ENCODE peak calls at places on chromosomes 3 and 15, in eight cellular contexts. F is Peyer's patch, J is breast epithelium, N is body of pancreas, Q is prostate gland, R is uterus, K is NB4, M is stomach. V is an unnamed sample.

GRCh38 chr15:80890341-80890972 is 99.2 kb downstream of the MESD start:
- DNase-seq in F (no peak), J (no peak), N (no peak), Q (no peak), R (no peak), K (peak), M (no peak), V (no peak)

GRCh38 chr3:141395005-141395589 is 26.8 kb downstream of the ZBTB38 start:
- DNase-seq in F (no peak), J (no peak), N (no peak), Q (no peak), R (no peak), K (no peak), M (no peak), V (no peak)

GRCh38 chr3:149589332-149589731 is 68.5 kb downstream of the WWTR1 start:
- DNase-seq in F (no peak), J (no peak), N (no peak), Q (no peak), R (no peak), K (peak), M (no peak), V (no peak)

GRCh38 chr15:68492855-68493254 is 60.9 kb upstream of the ITGA11 start:
- DNase-seq in F (no peak), J (no peak), N (no peak), Q (no peak), R (peak), K (no peak), M (no peak), V (no peak)

GRCh38 chr3:125319765-125320164 is 55.4 kb downstream of the ZNF148 start:
- DNase-seq in F (no peak), J (no peak), N (no peak), Q (no peak), R (no peak), K (no peak), M (no peak), V (no peak)

GRCh38 chr15:25709437-25710159 is 153.5 kb downstream of the ATP10A start:
- DNase-seq in F (peak), J (no peak), N (no peak), Q (no peak), R (no peak), K (no peak), M (no peak), V (no peak)

GRCh38 chr3:17431477-17432045 is 310.9 kb downstream of the TBC1D5 start:
- DNase-seq in F (no peak), J (no peak), N (no peak), Q (no peak), R (no peak), K (no peak), M (no peak), V (no peak)

GRCh38 chr3:107430214-107431047 is 53.2 kb downstream of the CCDC54 start:
- DNase-seq in F (no peak), J (no peak), N (no peak), Q (no peak), R (peak), K (peak), M (no peak), V (no peak)

GRCh38 chr15:58179206-58179605 is 41.0 kb downstream of the AQP9 start:
- DNase-seq in F (no peak), J (no peak), N (no peak), Q (no peak), R (no peak), K (no peak), M (no peak), V (no peak)

GRCh38 chr3:47874913-47875312 is 72.0 kb downstream of the DHX30 start:
- DNase-seq in F (no peak), J (no peak), N (no peak), Q (peak), R (no peak), K (no peak), M (no peak), V (peak)

GRCh38 chr3:164370970-164371369 is 707.3 kb downstream of the SI start:
- DNase-seq in F (no peak), J (no peak), N (no peak), Q (no peak), R (no peak), K (no peak), M (no peak), V (no peak)

GRCh38 chr3:136330900-136331299 is 80.8 kb downstream of the PCCB start:
- DNase-seq in F (no peak), J (no peak), N (no peak), Q (no peak), R (no peak), K (no peak), M (no peak), V (no peak)

GRCh38 chr3:149547954-149548728 is 73.6 kb downstream of the TM4SF4 start:
- DNase-seq in F (no peak), J (peak), N (peak), Q (peak), R (peak), K (no peak), M (peak), V (no peak)

GRCh38 chr3:132418916-132419315 is 1.6 kb downstream of the DNAJC13 start:
- DNase-seq in F (no peak), J (no peak), N (no peak), Q (no peak), R (no peak), K (peak), M (no peak), V (no peak)

GRCh38 chr3:130539005-130539404 is 22.0 kb downstream of the COL6A6 start:
- DNase-seq in F (peak), J (no peak), N (peak), Q (no peak), R (no peak), K (peak), M (peak), V (no peak)

GRCh38 chr3:183244219-183244618 is 8.8 kb upstream of the B3GNT5 start:
- DNase-seq in F (peak), J (no peak), N (peak), Q (no peak), R (no peak), K (peak), M (no peak), V (peak)

GRCh38 chr15:70701891-70702568 is 61.3 kb downstream of the UACA start:
- DNase-seq in F (no peak), J (no peak), N (no peak), Q (no peak), R (no peak), K (no peak), M (no peak), V (no peak)

GRCh38 chr3:33006081-33006480 is 54.6 kb downstream of the CCR4 start:
- DNase-seq in F (no peak), J (no peak), N (no peak), Q (no peak), R (no peak), K (no peak), M (no peak), V (no peak)

GRCh38 chr15:48811325-48811938 is 563 bp upstream of the CEP152 start:
- DNase-seq in F (no peak), J (no peak), N (no peak), Q (no peak), R (no peak), K (no peak), M (no peak), V (no peak)

GRCh38 chr15:100107151-100107550 is 234.6 kb downstream of the ADAMTS17 start:
- DNase-seq in F (peak), J (no peak), N (no peak), Q (no peak), R (no peak), K (no peak), M (no peak), V (no peak)

GRCh38 chr3:28624079-28624478 is 275.5 kb upstream of the AZI2 start:
- DNase-seq in F (no peak), J (no peak), N (peak), Q (peak), R (no peak), K (no peak), M (peak), V (no peak)

GRCh38 chr15:81473946-81474345 is 99.9 kb upstream of the TMC3 start:
- DNase-seq in F (no peak), J (no peak), N (no peak), Q (no peak), R (no peak), K (no peak), M (no peak), V (no peak)

GRCh38 chr15:95095250-95095649 is 863.9 kb downstream of the MCTP2 start:
- DNase-seq in F (no peak), J (no peak), N (no peak), Q (no peak), R (no peak), K (no peak), M (no peak), V (no peak)

GRCh38 chr15:68484696-68485400 is 52.9 kb upstream of the ITGA11 start:
- DNase-seq in F (no peak), J (no peak), N (no peak), Q (no peak), R (peak), K (no peak), M (no peak), V (no peak)

GRCh38 chr15:78837131-78837530 is 25.9 kb upstream of the ADAMTS7 start:
- DNase-seq in F (no peak), J (no peak), N (no peak), Q (no peak), R (no peak), K (no peak), M (no peak), V (no peak)

GRCh38 chr3:58151637-58152036 is 59.1 kb downstream of the DNASE1L3 start:
- DNase-seq in F (no peak), J (no peak), N (peak), Q (no peak), R (no peak), K (no peak), M (no peak), V (no peak)

GRCh38 chr15:68526784-68527183 is 52.0 kb upstream of the CORO2B start:
- DNase-seq in F (no peak), J (no peak), N (no peak), Q (no peak), R (no peak), K (peak), M (no peak), V (no peak)

GRCh38 chr3:167559922-167560321 is 86.1 kb upstream of the SERPINI2 start:
- DNase-seq in F (no peak), J (no peak), N (no peak), Q (no peak), R (no peak), K (no peak), M (no peak), V (no peak)
- TF ChIP-seq CTCF in F (no peak), J (no peak), N (no peak), Q (no peak), R (no peak), K (no peak), M (no peak), V (no peak)

DNA sequence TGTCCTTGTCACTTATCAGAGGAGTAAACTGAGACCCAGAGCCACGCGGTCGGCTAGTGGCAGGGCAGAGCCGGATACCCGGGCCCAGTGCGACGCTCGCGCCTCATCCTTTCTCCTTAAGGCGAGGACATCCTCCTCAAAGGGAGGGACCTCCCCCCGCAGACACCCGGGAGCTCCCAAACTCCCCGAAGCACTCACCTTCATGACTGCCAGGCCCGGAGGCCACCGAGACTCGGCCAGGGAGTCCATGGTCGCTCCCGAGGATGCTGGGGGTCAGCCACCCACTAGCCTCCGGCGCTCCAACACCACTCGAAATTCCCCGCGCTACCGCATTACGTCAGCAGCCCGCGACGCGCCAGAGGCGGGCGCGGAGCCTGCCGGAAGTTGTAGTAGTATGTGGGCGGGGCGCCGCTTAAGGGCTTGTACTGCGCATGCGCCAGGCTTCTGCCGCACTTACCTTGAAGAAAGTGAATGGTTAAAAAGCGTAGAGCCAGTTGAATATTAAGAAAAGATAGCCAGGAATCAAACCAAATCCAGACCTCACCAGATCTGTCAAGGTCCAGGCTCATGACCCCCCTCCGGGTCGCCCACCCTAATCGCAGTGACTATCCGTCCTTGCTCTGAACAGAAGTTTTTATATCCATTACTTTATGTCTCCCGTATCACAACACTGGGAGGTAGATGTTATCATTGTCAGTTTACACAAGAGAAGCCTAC is at the start of gene RAD18:
- DNase-seq in F (peak), J (peak), N (peak), Q (peak), R (peak), K (peak), M (peak), V (peak)
- TF ChIP-seq POLR2A in F (no peak), J (no peak), N (peak), Q (peak), R (peak), K (peak), M (no peak), V (no peak)

GRCh38 chr3:101544181-101544850 is 17.4 kb upstream of the TRMT10C start:
- DNase-seq in F (no peak), J (no peak), N (no peak), Q (no peak), R (no peak), K (no peak), M (no peak), V (no peak)
- TF ChIP-seq CTCF in F (no peak), J (no peak), N (no peak), Q (no peak), R (no peak), K (no peak), M (no peak), V (no peak)

GRCh38 chr15:51497806-51498205 is 124.8 kb downstream of the DMXL2 start:
- DNase-seq in F (no peak), J (no peak), N (no peak), Q (no peak), R (no peak), K (no peak), M (no peak), V (no peak)
- TF ChIP-seq POLR2A in F (no peak), J (no peak), N (no peak), Q (no peak), R (no peak), K (no peak), M (no peak), V (no peak)

GRCh38 chr15:101276501-101277037 is 716 bp downstream of the SELENOS start:
- DNase-seq in F (no peak), J (no peak), N (no peak), Q (no peak), R (no peak), K (peak), M (no peak), V (no peak)
- TF ChIP-seq CTCF in F (peak), J (no peak), N (peak), Q (no peak), R (peak), K (peak), M (no peak), V (no peak)

GRCh38 chr15:31326729-31327673 is at the start of gene KLF13:
- DNase-seq in F (peak), J (no peak), N (peak), Q (peak), R (no peak), K (no peak), M (peak), V (peak)
- TF ChIP-seq POLR2A in F (peak), J (no peak), N (no peak), Q (peak), R (peak), K (peak), M (no peak), V (no peak)

GRCh38 chr3:78140274-78140673 is 1100.4 kb downstream of the ROBO2 start:
- DNase-seq in F (no peak), J (no peak), N (no peak), Q (no peak), R (no peak), K (no peak), M (no peak), V (no peak)
- TF ChIP-seq CTCF in F (no peak), J (no peak), N (no peak), Q (no peak), R (no peak), K (no peak), M (no peak), V (no peak)

GRCh38 chr3:16262195-16262594 is 2.5 kb downstream of the DPH3 start:
- DNase-seq in F (no peak), J (no peak), N (no peak), Q (no peak), R (no peak), K (no peak), M (no peak), V (no peak)

GRCh38 chr3:16266714-16267113 is 1.7 kb downstream of the OXNAD1 start:
- DNase-seq in F (no peak), J (no peak), N (no peak), Q (no peak), R (no peak), K (no peak), M (no peak), V (no peak)

GRCh38 chr3:16264174-16264707 is 502 bp downstream of the DPH3 start:
- DNase-seq in F (no peak), J (no peak), N (no peak), Q (no peak), R (no peak), K (no peak), M (no peak), V (no peak)

GRCh38 chr3:16264708-16265454 is at the start of the genes DPH3 and OXNAD1:
- DNase-seq in F (peak), J (peak), N (peak), Q (peak), R (peak), K (peak), M (peak), V (peak)

GRCh38 chr3:16265455-16265786 is 409 bp downstream of the OXNAD1 start:
- DNase-seq in F (no peak), J (no peak), N (no peak), Q (no peak), R (no peak), K (no peak), M (no peak), V (no peak)
- TF ChIP-seq POLR2A in F (peak), J (no peak), N (no peak), Q (no peak), R (no peak), K (no peak), M (no peak), V (no peak)